ENCODE peak calls at places on chromosome 1, in ten cellular contexts. F is T-helper 1 cell; I is stimulated activated CD4-positive, alpha-beta T cell treated with anti-CD3 and anti-CD28 coated beads, Interleukin-12 subunit alpha, Interleukin-12 subunit beta, amount 100 ng/mL, for 4 hours; P is HuH-7.5; H is IMR-90; X is EL; U is spleen; K is ELR; B is GM10248; J is type B pancreatic cell. S is an unnamed sample.

GRCh38 chr1:194233069-194233468 is 1046.7 kb upstream of the B3GALT2 start:
- DNase-seq in F (no peak), I (no peak), P (no peak), H (peak; percentile 19), X (peak; percentile 1), U (no peak), K (peak; percentile 2), B (no peak), J (no peak), S (no peak)

GRCh38 chr1:33433509-33434362 is 2.8 kb upstream of the PHC2 start:
- DNase-seq in F (no peak), I (no peak), P (no peak), H (peak; percentile 99), X (peak; percentile 100), U (no peak), K (peak; percentile 100), B (no peak), J (no peak), S (peak; percentile 97)

GRCh38 chr1:8629241-8630091 is 188.0 kb downstream of the RERE start:
- DNase-seq in F (no peak), I (no peak), P (no peak), H (peak; percentile 76), X (no peak), U (peak; percentile 82), K (no peak), B (peak; percentile 70), J (no peak), S (no peak)

GRCh38 chr1:234234199-234234598 is 139.1 kb upstream of the COA6 start:
- DNase-seq in F (no peak), I (no peak), P (no peak), H (no peak), X (no peak), U (no peak), K (no peak), B (no peak), J (no peak), S (no peak)

GRCh38 chr1:111140680-111140967 is 601 bp downstream of the CEPT1 start:
- DNase-seq in F (no peak), I (no peak), P (peak; percentile 59), H (peak; percentile 36), X (peak; percentile 76), U (no peak), K (peak; percentile 80), B (no peak), J (no peak), S (peak; percentile 17)

GRCh38 chr1:113252166-113252565 is 138.1 kb upstream of the MAGI3 start:
- DNase-seq in F (no peak), I (no peak), P (no peak), H (no peak), X (no peak), U (no peak), K (no peak), B (no peak), J (no peak), S (no peak)

GRCh38 chr1:197976368-197976767 is 59.2 kb downstream of the LHX9 start:
- DNase-seq in F (no peak), I (no peak), P (no peak), H (peak; percentile 15), X (no peak), U (no peak), K (peak; percentile 3), B (no peak), J (no peak), S (no peak)

GRCh38 chr1:153608742-153609584 is 4.0 kb downstream of the S100A16 start:
- DNase-seq in F (no peak), I (no peak), P (no peak), H (peak; percentile 95), X (peak; percentile 99), U (peak; percentile 84), K (peak; percentile 100), B (peak; percentile 12), J (no peak), S (peak; percentile 94)

GRCh38 chr1:85153149-85153891 is 47.5 kb downstream of the SYDE2 start:
- DNase-seq in F (no peak), I (no peak), P (no peak), H (no peak), X (no peak), U (no peak), K (no peak), B (peak; percentile 35), J (no peak), S (no peak)

GRCh38 chr1:79293611-79294010 is 287.1 kb upstream of the ADGRL4 start:
- DNase-seq in F (no peak), I (no peak), P (no peak), H (peak; percentile 37), X (peak; percentile 5), U (no peak), K (peak; percentile 78), B (no peak), J (no peak), S (no peak)

GRCh38 chr1:6353948-6354658 is 39.5 kb downstream of the ACOT7 start:
- DNase-seq in F (no peak), I (no peak), P (peak; percentile 68), H (no peak), X (no peak), U (no peak), K (no peak), B (no peak), J (no peak), S (no peak)

GRCh38 chr1:6358757-6359567 is 34.6 kb downstream of the ACOT7 start:
- DNase-seq in F (peak; percentile 34), I (no peak), P (no peak), H (peak; percentile 86), X (peak; percentile 27), U (peak; percentile 77), K (peak; percentile 34), B (peak; percentile 55), J (no peak), S (no peak)

GRCh38 chr1:150162862-150163706 is 13.4 kb downstream of the PLEKHO1 start:
- DNase-seq in F (no peak), I (no peak), P (peak; percentile 77), H (peak; percentile 100), X (peak; percentile 99), U (peak; percentile 85), K (peak; percentile 98), B (peak; percentile 75), J (peak; percentile 81), S (peak; percentile 98)

GRCh38 chr1:36673207-36673606 is 190.5 kb upstream of the CSF3R start:
- DNase-seq in F (no peak), I (no peak), P (no peak), H (no peak), X (no peak), U (no peak), K (no peak), B (no peak), J (no peak), S (no peak)

GRCh38 chr1:29532741-29533140 is 296.4 kb downstream of the PTPRU start:
- DNase-seq in F (no peak), I (no peak), P (no peak), H (no peak), X (no peak), U (no peak), K (no peak), B (no peak), J (peak; percentile 18), S (no peak)

GRCh38 chr1:15150376-15150775 is 3.2 kb upstream of the TMEM51 start:
- DNase-seq in F (no peak), I (no peak), P (no peak), H (no peak), X (no peak), U (no peak), K (no peak), B (no peak), J (no peak), S (no peak)

GRCh38 chr1:157551694-157552693 is at the start of gene FCRL5:
- DNase-seq in F (no peak), I (no peak), P (no peak), H (no peak), X (no peak), U (no peak), K (no peak), B (peak; percentile 28), J (no peak), S (no peak)

GRCh38 chr1:179831852-179832699 is 45.5 kb downstream of the TOR1AIP2 start:
- DNase-seq in F (no peak), I (no peak), P (no peak), H (peak; percentile 23), X (peak; percentile 18), U (peak; percentile 53), K (no peak), B (no peak), J (peak; percentile 42), S (peak; percentile 55)

GRCh38 chr1:245258271-245258920 is 103.6 kb downstream of the KIF26B start:
- DNase-seq in F (no peak), I (no peak), P (no peak), H (no peak), X (no peak), U (no peak), K (no peak), B (no peak), J (no peak), S (peak; percentile 90)

GRCh38 chr1:4518621-4519020 is 135.8 kb upstream of the AJAP1 start:
- DNase-seq in F (no peak), I (no peak), P (no peak), H (no peak), X (no peak), U (no peak), K (no peak), B (no peak), J (no peak), S (no peak)

GRCh38 chr1:79197421-79197820 is 190.9 kb upstream of the ADGRL4 start:
- DNase-seq in F (no peak), I (no peak), P (no peak), H (peak; percentile 38), X (peak; percentile 30), U (no peak), K (peak; percentile 40), B (no peak), J (no peak), S (no peak)

GRCh38 chr1:64062941-64063581 is 140.4 kb upstream of the UBE2U start:
- DNase-seq in F (no peak), I (no peak), P (no peak), H (peak; percentile 31), X (peak; percentile 56), U (no peak), K (no peak), B (no peak), J (no peak), S (peak; percentile 79)

GRCh38 chr1:175434268-175434860 is 241.8 kb upstream of the KIAA0040 start:
- DNase-seq in F (no peak), I (no peak), P (no peak), H (no peak), X (no peak), U (no peak), K (no peak), B (peak; percentile 49), J (no peak), S (no peak)

S was measured in kidney glomerular epithelial cell.